ENCODE peak calls at places on chromosomes 6 and 20, in nine cellular contexts. T is fibroblast of pulmonary artery, O is ovary, A is neural progenitor cell, B is left ventricle myocardium inferior, S is cardiac muscle cell, L is AG04450, R is mucosa of descending colon, V is HCT116. U is an unnamed sample.

GRCh38 chr6:131065112-131065823 is 2.2 kb upstream of the EPB41L2 start:
- DNase-seq in A (no peak), O (no peak), L (no peak), B (no peak), S (no peak), V (no peak), R (peak; percentile 50), T (no peak), U (no peak)

GRCh38 chr6:45654673-45655072 is 276.9 kb upstream of the SUPT3H start:
- DNase-seq in S (no peak), R (no peak), B (no peak), A (no peak), L (no peak), T (no peak), V (no peak), O (no peak), U (peak; percentile 32)

GRCh38 chr6:167826230-167827061 is at the start of gene AFDN:
- DNase-seq in O (peak; percentile 76), S (peak; percentile 66), B (peak; percentile 78), V (no peak), T (peak; percentile 51), L (no peak), R (peak; percentile 79), A (peak; percentile 89), U (no peak)

GRCh38 chr20:13029687-13030510 is 21.1 kb downstream of the SPTLC3 start:
- DNase-seq in R (no peak), S (peak; percentile 84), T (peak; percentile 91), V (peak; percentile 12), B (no peak), A (no peak), O (no peak), L (peak; percentile 51), U (peak; percentile 98)

GRCh38 chr6:77456531-77457248 is 6.6 kb downstream of the HTR1B start:
- DNase-seq in R (no peak), T (peak; percentile 99), O (no peak), B (no peak), L (peak; percentile 99), A (no peak), V (peak; percentile 65), S (peak; percentile 98), U (peak; percentile 99)

GRCh38 chr20:41476446-41476845 is 109.8 kb upstream of the EMILIN3 start:
- DNase-seq in R (no peak), L (no peak), S (no peak), A (no peak), O (no peak), V (no peak), B (no peak), T (no peak), U (no peak)

GRCh38 chr20:1895674-1896496 is 678 bp downstream of the SIRPA start:
- DNase-seq in O (no peak), A (peak; percentile 34), B (no peak), V (no peak), S (peak; percentile 39), L (no peak), R (peak; percentile 19), T (no peak), U (peak; percentile 8)

GRCh38 chr6:21053612-21054011 is 519.4 kb downstream of the CDKAL1 start:
- DNase-seq in A (no peak), T (peak; percentile 44), S (peak; percentile 30), L (no peak), B (no peak), R (no peak), O (no peak), V (no peak), U (peak; percentile 12)

GRCh38 chr6:101830501-101831031 is 437.1 kb downstream of the GRIK2 start:
- DNase-seq in V (no peak), S (peak; percentile 20), O (no peak), T (peak; percentile 38), B (no peak), A (no peak), L (no peak), R (no peak), U (peak; percentile 74)

GRCh38 chr20:34689486-34689885 is 12.6 kb upstream of the PIGU start:
- DNase-seq in V (no peak), L (no peak), T (peak; percentile 63), R (no peak), A (no peak), S (peak; percentile 38), O (no peak), B (no peak), U (no peak)

GRCh38 chr6:4805553-4806307 is 29.5 kb downstream of the CDYL start:
- DNase-seq in A (peak; percentile 79), L (no peak), S (peak; percentile 45), R (peak; percentile 86), B (peak; percentile 31), V (peak; percentile 34), O (peak; percentile 20), T (peak; percentile 51), U (peak; percentile 39)

GRCh38 chr6:119602215-119603178 is 252.9 kb upstream of the MAN1A1 start:
- DNase-seq in R (no peak), L (no peak), B (no peak), A (no peak), S (peak; percentile 30), T (peak; percentile 43), O (no peak), V (no peak), U (peak; percentile 53)

DNA sequence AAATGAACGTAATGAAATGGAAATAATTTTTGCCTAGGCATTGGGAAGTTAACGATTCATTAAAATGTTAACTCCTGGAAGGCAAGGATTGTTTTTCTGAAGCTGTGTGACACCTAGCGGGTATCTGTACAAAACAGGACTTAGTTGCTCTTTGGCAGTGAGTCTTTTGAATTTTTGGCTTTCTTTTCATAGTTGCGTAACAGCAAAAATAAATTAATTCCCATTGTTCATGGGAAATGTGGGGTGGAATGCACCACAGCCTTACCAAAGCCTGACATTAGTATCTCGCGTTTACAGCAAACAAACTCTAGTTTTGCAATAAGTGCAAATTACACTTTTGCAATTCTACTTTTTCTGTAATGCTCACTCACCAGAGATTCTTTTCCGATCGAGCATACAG is 92.7 kb upstream of the DTNBP1 start:
- DNase-seq in S (peak; percentile 70), L (no peak), R (no peak), V (no peak), B (no peak), O (no peak), A (no peak), T (peak; percentile 60), U (no peak)
- TF ChIP-seq CTCF in S (no peak), L (no peak), R (no peak), V (no peak), B (no peak), O (no peak), A (no peak), T (no peak), U (no peak)

GRCh38 chr6:148868314-148868713 is 121.5 kb downstream of the UST start:
- DNase-seq in R (no peak), A (no peak), V (no peak), O (no peak), B (no peak), T (peak; percentile 46), L (peak; percentile 30), S (peak; percentile 61), U (peak; percentile 73)

GRCh38 chr6:148868901-148869300 is 122.1 kb downstream of the UST start:
- DNase-seq in L (no peak), T (no peak), S (peak; percentile 30), B (no peak), O (no peak), R (no peak), V (no peak), A (no peak), U (no peak)

GRCh38 chr6:148866657-148867268 is 119.9 kb downstream of the UST start:
- DNase-seq in B (no peak), R (no peak), L (no peak), T (no peak), A (no peak), S (no peak), O (no peak), V (no peak), U (no peak)

GRCh38 chr6:148867851-148868250 is 121.0 kb downstream of the UST start:
- DNase-seq in S (no peak), O (no peak), V (no peak), T (no peak), R (no peak), L (no peak), B (no peak), A (no peak), U (no peak)

DNA sequence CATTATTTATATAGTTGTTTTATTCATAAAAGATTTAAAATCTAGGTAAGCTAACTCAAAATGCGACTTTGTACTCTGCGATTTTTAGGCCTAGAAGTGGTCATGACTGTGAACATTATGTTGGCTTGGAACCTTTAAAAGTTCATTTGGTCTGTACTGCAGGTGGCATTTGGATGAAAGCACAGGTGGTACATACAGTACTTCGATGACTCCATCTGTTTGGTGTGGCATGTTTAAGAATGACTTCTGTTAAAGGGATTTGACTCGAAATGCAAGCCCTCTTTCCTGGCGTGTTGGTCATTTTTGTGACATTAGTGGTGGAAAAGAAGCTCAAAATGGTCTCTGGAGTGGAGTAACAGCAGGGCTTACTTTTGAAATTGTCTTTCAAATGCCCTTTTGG is 118.1 kb downstream of the UST start:
- DNase-seq in V (no peak), R (no peak), B (no peak), S (no peak), L (no peak), A (no peak), O (no peak), T (no peak), U (no peak)
- TF ChIP-seq CTCF in V (no peak), R (no peak), B (no peak), S (no peak), L (no peak), A (no peak), O (no peak), T (no peak), U (no peak)

DNA sequence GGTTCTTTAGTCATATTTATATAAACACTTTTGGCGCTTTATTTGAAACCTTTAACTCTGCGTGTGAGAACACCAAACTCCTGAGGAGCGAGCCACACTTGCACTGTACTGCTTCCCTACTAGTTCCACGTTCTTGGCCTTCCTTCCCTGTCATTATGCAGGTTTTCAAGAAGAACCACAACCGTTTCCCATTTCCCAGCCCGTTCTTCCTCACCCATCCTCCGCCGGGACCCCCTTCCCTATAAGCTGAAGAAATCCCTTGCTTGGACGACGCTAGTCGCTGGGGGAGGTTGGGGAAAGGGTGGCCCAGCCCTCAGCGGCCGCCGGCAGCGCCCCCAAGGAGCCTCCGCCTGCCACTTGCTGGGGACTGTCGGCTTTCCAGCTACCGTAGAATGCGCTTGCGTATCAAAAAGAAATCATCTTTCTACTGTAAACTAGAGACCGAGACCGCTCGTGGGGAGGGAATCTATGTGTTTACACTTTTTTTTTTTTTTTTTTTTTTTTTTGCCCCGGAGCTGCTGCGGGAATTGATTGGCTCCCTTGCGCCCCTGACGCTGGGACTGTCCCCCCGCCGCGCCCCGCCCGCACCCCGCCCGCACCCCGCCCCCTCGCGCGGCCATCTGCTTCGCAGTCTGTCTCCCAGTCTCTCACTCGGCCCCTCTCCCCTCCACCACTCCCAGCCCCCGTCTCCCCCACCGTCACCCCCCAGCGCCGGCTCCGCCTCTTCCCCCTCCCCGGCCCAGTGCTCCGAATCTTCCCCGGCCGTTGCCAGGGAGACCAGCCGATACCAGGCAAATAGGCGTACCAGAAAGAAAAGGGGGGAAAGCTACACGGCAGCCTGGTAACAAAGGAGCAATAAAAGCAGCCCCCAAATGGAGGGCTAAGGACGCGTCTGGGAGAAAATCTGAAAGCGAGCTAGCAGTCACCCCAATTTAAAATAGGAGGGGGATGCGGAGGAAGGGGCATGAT is 2.3 kb upstream of the MARCKS start:
- DNase-seq in B (peak; percentile 77), S (peak; percentile 92), O (peak; percentile 81), V (no peak), L (peak; percentile 63), A (peak; percentile 94), T (peak; percentile 79), R (peak; percentile 86), U (peak; percentile 80)
- TF ChIP-seq CTCF in B (no peak), S (peak; percentile 19), O (no peak), V (peak; percentile 26), L (no peak), A (peak; percentile 37), T (peak; percentile 17), R (no peak), U (peak; percentile 19)

GRCh38 chr6:14499804-14500203 is 382.2 kb downstream of the CD83 start:
- DNase-seq in T (peak; percentile 78), L (peak; percentile 65), V (peak; percentile 18), R (no peak), S (peak; percentile 70), B (no peak), A (peak; percentile 79), O (no peak), U (peak; percentile 84)
- TF ChIP-seq CTCF in T (no peak), L (no peak), V (no peak), R (no peak), S (no peak), B (no peak), A (no peak), O (no peak), U (no peak)